ENCODE peak calls at places on chromosomes 2 and 18, in six cellular contexts. J is CD8-positive, alpha-beta T cell; H is fibroblast of lung; A is CD8-positive, alpha-beta memory T cell; B is upper lobe of right lung; W is endodermal cell. D is an unnamed sample.

GRCh38 chr2:37323176-37323575 is 1.5 kb downstream of the PRKD3 start:
- DNase-seq in J (no peak), H (peak), A (no peak), B (no peak), W (no peak), D (peak)

GRCh38 chr2:1561259-1561658 is 148.0 kb downstream of the TPO start:
- DNase-seq in J (no peak), H (no peak), A (no peak), B (no peak), W (no peak), D (no peak)

GRCh38 chr2:119174216-119174992 is 15.9 kb upstream of the C1QL2 start:
- DNase-seq in J (peak), H (no peak), A (peak), B (peak), W (peak), D (peak)

GRCh38 chr2:158797963-158798700 is 3.0 kb downstream of the DAPL1 start:
- DNase-seq in J (no peak), H (peak), A (no peak), B (no peak), W (no peak), D (peak)

GRCh38 chr2:207073791-207074678 is 91.7 kb downstream of the KLF7 start:
- DNase-seq in J (no peak), H (peak), A (no peak), B (no peak), W (no peak), D (no peak)

GRCh38 chr2:15189236-15189635 is 371.9 kb downstream of the NBAS start:
- DNase-seq in J (no peak), H (no peak), A (no peak), B (no peak), W (peak), D (no peak)

GRCh38 chr2:232460171-232460570 is 4.2 kb downstream of the ALPI start:
- DNase-seq in J (no peak), H (no peak), A (no peak), B (no peak), W (peak), D (no peak)

GRCh38 chr2:241689306-241689705 is 2.7 kb upstream of the DTYMK start:
- DNase-seq in J (peak), H (no peak), A (no peak), B (no peak), W (no peak), D (no peak)

GRCh38 chr2:32678825-32679224 is 51.0 kb downstream of the TTC27 start:
- DNase-seq in J (no peak), H (peak), A (no peak), B (no peak), W (no peak), D (peak)

GRCh38 chr2:234368861-234369261 is 128.0 kb downstream of the ARL4C start:
- DNase-seq in J (peak), H (peak), A (peak), B (no peak), W (peak), D (no peak)

GRCh38 chr2:212721026-212721451 is 182.4 kb upstream of the ERBB4 start:
- DNase-seq in J (no peak), H (no peak), A (no peak), B (no peak), W (no peak), D (no peak)

GRCh38 chr18:12944724-12945123 is 3.1 kb upstream of the SEH1L start:
- DNase-seq in J (no peak), H (peak), A (no peak), B (no peak), W (no peak), D (no peak)

GRCh38 chr2:96832751-96833507 is 10.9 kb downstream of the ANKRD23 start:
- DNase-seq in J (no peak), H (peak), A (no peak), B (peak), W (peak), D (peak)

GRCh38 chr2:85017436-85018048 is 46.6 kb downstream of the KCMF1 start:
- DNase-seq in J (no peak), H (no peak), A (peak), B (no peak), W (no peak), D (no peak)

GRCh38 chr2:96537066-96537733 is 648 bp downstream of the ARID5A start:
- DNase-seq in J (peak), H (peak), A (peak), B (peak), W (peak), D (peak)

GRCh38 chr2:191688934-191689695 is 11.2 kb downstream of the NABP1 start:
- DNase-seq in J (no peak), H (peak), A (no peak), B (no peak), W (no peak), D (no peak)

GRCh38 chr2:236674238-236674637 is 104.6 kb downstream of the ACKR3 start:
- DNase-seq in J (peak), H (no peak), A (no peak), B (no peak), W (peak), D (no peak)

GRCh38 chr2:171042253-171042969 is 113.4 kb downstream of the GORASP2 start:
- DNase-seq in J (no peak), H (no peak), A (no peak), B (no peak), W (no peak), D (no peak)

GRCh38 chr2:85765081-85765731 is 11.4 kb downstream of the ATOH8 start:
- DNase-seq in J (no peak), H (no peak), A (no peak), B (no peak), W (peak), D (peak)

GRCh38 chr2:195863564-195863963 is 205.1 kb downstream of the DNAH7 start:
- DNase-seq in J (no peak), H (no peak), A (no peak), B (no peak), W (no peak), D (no peak)

GRCh38 chr18:56447972-56448371 is 190.4 kb downstream of the TXNL1 start:
- DNase-seq in J (no peak), H (peak), A (no peak), B (no peak), W (no peak), D (no peak)

GRCh38 chr2:54386993-54387590 is 69.0 kb upstream of the SPTBN1 start:
- DNase-seq in J (no peak), H (peak), A (no peak), B (no peak), W (no peak), D (no peak)

GRCh38 chr2:130947967-130948366 is 111.3 kb downstream of the ARHGEF4 start:
- DNase-seq in J (no peak), H (no peak), A (no peak), B (no peak), W (no peak), D (no peak)

DNA sequence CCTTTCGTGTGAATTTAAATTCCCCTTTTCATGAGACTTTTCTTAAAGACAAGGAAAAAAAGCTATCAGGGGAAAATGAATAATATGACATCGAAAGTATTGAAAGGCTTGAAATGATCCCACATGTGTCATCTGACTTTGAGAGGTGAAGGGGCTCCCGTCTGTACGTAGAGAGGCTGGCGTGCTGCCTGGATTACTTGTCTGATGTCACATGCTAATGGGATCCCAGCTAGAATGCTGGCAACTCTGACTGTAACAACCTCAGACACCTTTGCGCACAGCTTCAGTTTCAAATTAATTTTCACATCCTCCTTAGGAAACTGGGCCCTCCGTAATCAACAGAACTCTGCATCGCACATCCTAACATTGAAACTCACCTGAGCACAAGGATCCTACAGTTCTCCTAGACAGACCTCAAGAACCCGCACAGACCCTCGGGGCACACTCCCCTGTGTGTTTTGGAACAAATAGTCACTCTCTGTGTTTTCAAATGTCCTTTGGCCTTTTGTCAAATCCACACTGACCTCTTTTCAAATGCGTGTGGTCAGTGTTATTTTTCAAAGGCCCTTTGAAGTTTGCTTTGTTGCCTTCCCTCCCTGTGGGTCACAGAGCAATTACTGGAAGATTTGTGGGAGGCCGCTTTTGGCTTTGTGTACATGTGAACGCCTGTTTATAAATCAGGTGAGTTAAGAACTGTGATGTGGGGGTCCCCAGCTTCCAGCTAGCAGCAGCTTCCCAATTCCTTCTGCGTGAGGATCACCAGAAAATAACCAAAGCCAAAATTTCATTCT is 65.9 kb downstream of the IL1R2 start:
- DNase-seq in J (no peak), H (peak), A (no peak), B (no peak), W (no peak), D (no peak)
- H3K27ac ChIP-seq in J (no peak), H (no peak), A (no peak), B (peak), W (no peak), D (no peak)

GRCh38 chr2:126866451-126866850 is 32.2 kb upstream of the TEX51 start:
- DNase-seq in J (peak), H (no peak), A (no peak), B (no peak), W (no peak), D (no peak)

GRCh38 chr2:126862730-126863129 is 36.0 kb upstream of the TEX51 start:
- DNase-seq in J (no peak), H (no peak), A (no peak), B (no peak), W (no peak), D (no peak)

GRCh38 chr2:126860395-126860794 is 38.3 kb upstream of the TEX51 start:
- DNase-seq in J (peak), H (no peak), A (no peak), B (no peak), W (no peak), D (no peak)

GRCh38 chr2:126864861-126865260 is 33.8 kb upstream of the TEX51 start:
- DNase-seq in J (peak), H (no peak), A (no peak), B (no peak), W (peak), D (no peak)

DNA sequence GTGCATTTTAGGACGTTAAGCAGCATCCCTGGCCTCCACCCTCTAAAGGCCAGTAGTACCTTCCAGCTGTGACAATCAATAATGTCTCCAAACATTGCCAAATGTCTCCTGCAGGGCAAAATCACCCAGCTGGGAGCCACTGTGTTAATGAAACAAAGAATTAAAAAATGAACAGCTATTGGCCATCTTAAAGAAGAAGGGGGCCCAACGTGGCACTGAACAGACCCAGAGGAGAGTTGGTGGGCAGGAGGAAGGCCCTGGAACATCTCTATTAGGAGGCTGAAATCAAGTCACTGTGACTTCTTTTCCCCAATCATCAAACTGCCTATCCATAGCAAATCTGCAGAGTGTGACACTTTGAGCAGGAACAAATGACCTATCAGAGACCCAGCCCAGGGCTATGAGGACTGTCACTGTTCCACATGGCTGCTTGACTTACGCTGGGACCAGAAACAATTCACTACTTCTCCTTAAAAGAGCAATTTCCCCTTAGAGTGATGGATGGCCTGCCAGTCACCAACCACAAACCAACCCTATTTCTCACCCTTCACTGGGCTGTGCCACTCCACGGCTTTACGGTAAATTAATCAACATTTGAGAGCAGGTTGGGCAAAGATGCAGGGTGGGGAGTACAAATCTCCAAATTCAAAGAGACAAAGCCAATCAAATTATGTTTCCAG is 35.2 kb upstream of the TEX51 start:
- DNase-seq in J (peak), H (no peak), A (no peak), B (no peak), W (no peak), D (no peak)
- H3K4me3 ChIP-seq in J (no peak), H (no peak), A (no peak), B (no peak), W (no peak), D (no peak)

GRCh38 chr2:70124983-70125480 is 37.8 kb downstream of the PCBP1 start:
- DNase-seq in J (peak), H (peak), A (no peak), B (peak), W (peak), D (peak)

GRCh38 chr2:70122470-70122869 is 35.2 kb downstream of the PCBP1 start:
- DNase-seq in J (no peak), H (no peak), A (no peak), B (no peak), W (no peak), D (no peak)

GRCh38 chr2:70123051-70123828 is 36.0 kb downstream of the PCBP1 start:
- DNase-seq in J (no peak), H (peak), A (no peak), B (no peak), W (peak), D (peak)

GRCh38 chr2:70125498-70125898 is 38.2 kb downstream of the PCBP1 start:
- DNase-seq in J (no peak), H (no peak), A (no peak), B (no peak), W (peak), D (no peak)

GRCh38 chr2:70123829-70124117 is 36.5 kb downstream of the PCBP1 start:
- DNase-seq in J (no peak), H (no peak), A (no peak), B (no peak), W (no peak), D (no peak)
- H3K27ac ChIP-seq in J (peak), H (peak), A (peak), B (peak), W (peak), D (peak)

DNA sequence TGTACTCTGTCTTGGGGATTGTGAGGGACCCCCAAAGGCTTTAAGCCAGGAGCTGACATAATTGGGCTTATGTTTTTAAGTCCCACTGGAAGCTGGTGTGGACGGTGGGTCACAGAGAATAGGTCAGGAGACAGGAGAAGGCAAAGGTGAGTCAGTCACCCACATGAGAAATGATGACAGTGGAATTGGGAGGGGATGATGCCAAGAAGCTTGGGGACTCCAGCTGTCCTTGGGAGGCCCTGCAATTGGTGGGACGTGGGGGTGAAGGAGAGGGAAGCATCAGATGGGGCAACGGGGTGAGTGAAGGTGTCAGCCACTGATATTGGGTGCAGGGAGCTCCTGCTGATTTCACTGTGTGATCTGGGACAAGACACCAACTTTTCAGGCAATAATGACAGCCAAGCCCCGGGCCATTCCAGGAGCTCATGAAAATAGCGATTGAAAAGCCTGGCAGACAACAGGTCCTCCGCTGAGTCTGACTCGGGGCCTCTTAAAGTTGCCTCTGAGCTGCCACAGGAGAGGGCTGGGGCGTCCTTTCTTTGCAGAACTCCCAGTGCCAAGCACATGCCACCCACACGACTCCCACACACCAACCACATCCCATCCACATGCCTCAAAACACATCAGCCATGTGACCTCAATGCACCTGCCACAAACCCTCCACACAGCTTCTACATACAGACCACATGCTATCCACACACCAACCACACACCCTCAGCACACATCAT is 13.4 kb downstream of the TNS1 start:
- DNase-seq in J (no peak), H (no peak), A (no peak), B (peak), W (no peak), D (no peak)
- H3K4me3 ChIP-seq in J (no peak), H (no peak), A (no peak), B (no peak), W (no peak), D (no peak)

GRCh38 chr2:62663920-62664319 is 41.6 kb upstream of the EHBP1 start:
- DNase-seq in J (no peak), H (no peak), A (no peak), B (no peak), W (no peak), D (no peak)
- H3K27ac ChIP-seq in J (no peak), H (peak), A (no peak), B (no peak), W (no peak), D (peak)

DNA sequence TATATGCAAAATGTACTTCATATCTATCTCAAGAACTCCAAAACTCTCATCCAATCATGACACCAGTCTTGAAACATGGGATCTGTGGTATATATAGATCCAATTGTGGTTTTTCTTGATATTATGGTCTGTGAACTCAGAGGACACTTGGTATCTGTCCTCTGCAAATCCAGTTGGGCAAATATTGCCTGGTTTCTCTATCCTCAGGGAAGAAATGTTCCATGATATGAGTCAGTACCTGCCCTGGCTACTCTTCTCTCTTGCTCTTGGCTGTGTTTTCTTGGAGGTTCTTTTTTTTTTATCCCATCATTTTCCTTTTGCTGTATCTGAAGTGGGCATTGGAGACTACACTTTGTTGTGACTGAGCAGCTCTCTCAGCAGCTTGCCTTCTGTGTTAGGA is 10.9 kb downstream of the NBEAL1 start:
- DNase-seq in J (no peak), H (peak), A (no peak), B (no peak), W (no peak), D (no peak)
- H3K4me3 ChIP-seq in J (no peak), H (no peak), A (no peak), B (no peak), W (no peak), D (no peak)

GRCh38 chr2:217805679-217806479 is 196.9 kb downstream of the TNS1 start:
- DNase-seq in J (no peak), H (no peak), A (no peak), B (peak), W (no peak), D (no peak)
- H3K27ac ChIP-seq in J (no peak), H (peak), A (no peak), B (peak), W (no peak), D (no peak)

GRCh38 chr2:51103205-51103604 is 71.3 kb upstream of the NRXN1 start:
- DNase-seq in J (no peak), H (peak), A (no peak), B (peak), W (peak), D (peak)

DNA sequence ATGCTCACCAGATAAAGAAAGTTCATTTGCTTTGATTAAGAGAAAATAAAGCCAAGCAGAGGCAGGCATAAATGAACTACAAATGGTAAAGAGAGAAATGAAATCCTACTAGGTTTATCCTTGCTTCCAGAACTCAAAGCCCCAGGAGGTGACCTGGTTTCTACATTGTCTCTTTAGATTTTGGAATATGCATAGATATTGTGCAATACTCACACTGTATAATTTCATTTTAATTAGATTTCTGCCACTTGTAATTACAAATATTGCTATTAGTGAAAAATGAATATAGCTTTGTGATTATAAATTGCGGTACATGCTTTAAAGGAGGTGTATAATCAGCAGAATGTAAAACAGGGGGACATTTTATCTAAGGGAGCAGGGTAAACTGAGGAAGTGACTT is 76.9 kb upstream of the NRXN1 start:
- DNase-seq in J (no peak), H (no peak), A (no peak), B (no peak), W (no peak), D (no peak)
- H3K4me3 ChIP-seq in J (no peak), H (no peak), A (no peak), B (no peak), W (no peak), D (no peak)

GRCh38 chr2:24507511-24507910 is 16.5 kb downstream of the NCOA1 start:
- DNase-seq in J (no peak), H (no peak), A (no peak), B (no peak), W (no peak), D (no peak)
- H3K27ac ChIP-seq in J (no peak), H (no peak), A (no peak), B (no peak), W (no peak), D (no peak)

DNA sequence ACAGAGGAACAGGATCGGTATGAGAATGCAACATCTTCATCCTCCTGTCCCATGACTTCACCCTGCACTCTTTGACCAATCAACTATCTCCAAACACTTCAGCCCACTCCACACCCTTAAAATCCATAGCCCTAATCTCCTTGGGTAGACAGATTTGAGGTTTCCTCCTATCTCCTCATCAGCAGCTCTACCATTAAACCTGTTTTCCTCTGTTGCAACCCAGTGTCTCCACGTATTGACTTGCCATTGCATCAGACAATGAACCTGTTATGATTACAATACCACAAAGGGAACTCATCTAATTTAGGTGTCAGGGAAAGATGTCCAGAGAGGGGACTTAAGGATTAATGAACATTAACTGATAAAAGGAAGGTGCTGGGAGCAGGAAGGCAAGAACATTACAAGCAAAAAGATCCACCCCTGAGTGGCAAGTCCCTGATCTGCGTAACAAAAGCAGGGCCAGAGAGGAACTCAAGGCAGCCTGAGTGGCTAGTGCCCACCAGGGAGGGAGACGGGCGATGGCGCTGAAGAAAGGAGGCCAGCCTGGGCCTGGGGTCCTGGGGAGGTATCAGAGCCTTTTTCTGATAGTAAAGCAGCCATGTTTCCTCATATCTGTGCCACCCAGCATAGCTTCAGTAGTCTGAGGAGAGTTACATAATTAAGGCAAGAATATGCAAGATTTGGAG is 44.6 kb downstream of the AKAIN1 start:
- DNase-seq in J (no peak), H (no peak), A (no peak), B (no peak), W (peak), D (no peak)
- H3K4me3 ChIP-seq in J (no peak), H (no peak), A (no peak), B (no peak), W (no peak), D (no peak)